ENCODE peak calls at places on chromosomes 1 and 21, in five cellular contexts. One of them, this sample, is unnamed.

GRCh38 chr1:119674110-119674509 is 26.0 kb upstream of the ZNF697 start:
- DNase-seq in nephron progenitor cell: no peak
- DNase-seq in activated naive CD4-positive, alpha-beta T cell treated with Interleukin-2 at 50 U/mL for 16 hours: no peak
- DNase-seq in HFFc6: peak
- DNase-seq in Peyer's patch: no peak
- DNase-seq in this sample: no peak

GRCh38 chr1:63931468-63931867 is 157.7 kb downstream of the ROR1 start:
- DNase-seq in Peyer's patch: no peak
- DNase-seq in nephron progenitor cell: no peak
- DNase-seq in HFFc6: peak
- DNase-seq in activated naive CD4-positive, alpha-beta T cell treated with Interleukin-2 at 50 U/mL for 16 hours: no peak
- DNase-seq in this sample: no peak

GRCh38 chr1:69567847-69568434 is at the start of gene LRRC7:
- DNase-seq in nephron progenitor cell: peak
- DNase-seq in Peyer's patch: peak
- DNase-seq in activated naive CD4-positive, alpha-beta T cell treated with Interleukin-2 at 50 U/mL for 16 hours: no peak
- DNase-seq in HFFc6: no peak
- DNase-seq in this sample: no peak

GRCh38 chr1:94239796-94240195 is 2.4 kb upstream of the ARHGAP29 start:
- DNase-seq in activated naive CD4-positive, alpha-beta T cell treated with Interleukin-2 at 50 U/mL for 16 hours: no peak
- DNase-seq in Peyer's patch: no peak
- DNase-seq in HFFc6: no peak
- DNase-seq in nephron progenitor cell: no peak
- DNase-seq in this sample: no peak

GRCh38 chr1:36888811-36889477 is 145.4 kb downstream of the GRIK3 start:
- DNase-seq in Peyer's patch: no peak
- DNase-seq in activated naive CD4-positive, alpha-beta T cell treated with Interleukin-2 at 50 U/mL for 16 hours: no peak
- DNase-seq in nephron progenitor cell: no peak
- DNase-seq in HFFc6: no peak
- DNase-seq in this sample: no peak

GRCh38 chr1:225813250-225813964 is 3.5 kb downstream of the EPHX1 start:
- DNase-seq in activated naive CD4-positive, alpha-beta T cell treated with Interleukin-2 at 50 U/mL for 16 hours: no peak
- DNase-seq in Peyer's patch: peak
- DNase-seq in HFFc6: no peak
- DNase-seq in nephron progenitor cell: peak
- DNase-seq in this sample: no peak

GRCh38 chr21:30958737-30959136 is 77.4 kb upstream of the KRTAP11-1 start:
- DNase-seq in nephron progenitor cell: no peak
- DNase-seq in HFFc6: no peak
- DNase-seq in activated naive CD4-positive, alpha-beta T cell treated with Interleukin-2 at 50 U/mL for 16 hours: no peak
- DNase-seq in Peyer's patch: no peak
- DNase-seq in this sample: no peak

GRCh38 chr1:168179411-168180147 is 817 bp downstream of the TIPRL start:
- DNase-seq in HFFc6: peak
- DNase-seq in nephron progenitor cell: peak
- DNase-seq in activated naive CD4-positive, alpha-beta T cell treated with Interleukin-2 at 50 U/mL for 16 hours: peak
- DNase-seq in Peyer's patch: no peak
- DNase-seq in this sample: peak

GRCh38 chr1:231068772-231069171 is 28.7 kb upstream of the FAM89A start:
- DNase-seq in activated naive CD4-positive, alpha-beta T cell treated with Interleukin-2 at 50 U/mL for 16 hours: no peak
- DNase-seq in HFFc6: no peak
- DNase-seq in Peyer's patch: no peak
- DNase-seq in nephron progenitor cell: peak
- DNase-seq in this sample: no peak

GRCh38 chr1:225963735-225964530 is 22.9 kb upstream of the LEFTY2 start:
- DNase-seq in activated naive CD4-positive, alpha-beta T cell treated with Interleukin-2 at 50 U/mL for 16 hours: no peak
- DNase-seq in nephron progenitor cell: no peak
- DNase-seq in HFFc6: no peak
- DNase-seq in Peyer's patch: no peak
- DNase-seq in this sample: no peak

GRCh38 chr1:13801232-13801631 is 101.2 kb downstream of the PRDM2 start:
- DNase-seq in activated naive CD4-positive, alpha-beta T cell treated with Interleukin-2 at 50 U/mL for 16 hours: no peak
- DNase-seq in nephron progenitor cell: no peak
- DNase-seq in Peyer's patch: no peak
- DNase-seq in HFFc6: no peak
- DNase-seq in this sample: no peak

GRCh38 chr1:186482661-186483255 is 21.8 kb upstream of the PDC start:
- DNase-seq in nephron progenitor cell: peak
- DNase-seq in activated naive CD4-positive, alpha-beta T cell treated with Interleukin-2 at 50 U/mL for 16 hours: peak
- DNase-seq in Peyer's patch: peak
- DNase-seq in HFFc6: peak
- DNase-seq in this sample: peak

GRCh38 chr1:94974224-94974623 is 47.3 kb upstream of the CNN3 start:
- DNase-seq in Peyer's patch: no peak
- DNase-seq in activated naive CD4-positive, alpha-beta T cell treated with Interleukin-2 at 50 U/mL for 16 hours: no peak
- DNase-seq in nephron progenitor cell: no peak
- DNase-seq in HFFc6: peak
- DNase-seq in this sample: no peak

GRCh38 chr1:8987881-8988617 is 38.2 kb downstream of the SLC2A7 start:
- DNase-seq in Peyer's patch: peak
- DNase-seq in nephron progenitor cell: peak
- DNase-seq in activated naive CD4-positive, alpha-beta T cell treated with Interleukin-2 at 50 U/mL for 16 hours: peak
- DNase-seq in HFFc6: peak
- DNase-seq in this sample: peak

GRCh38 chr1:55143686-55144085 is 71.5 kb downstream of the USP24 start:
- DNase-seq in Peyer's patch: no peak
- DNase-seq in activated naive CD4-positive, alpha-beta T cell treated with Interleukin-2 at 50 U/mL for 16 hours: no peak
- DNase-seq in HFFc6: no peak
- DNase-seq in nephron progenitor cell: no peak
- DNase-seq in this sample: peak

GRCh38 chr21:31557956-31558838 is 101.3 kb upstream of the SOD1 start:
- DNase-seq in Peyer's patch: peak
- DNase-seq in nephron progenitor cell: peak
- DNase-seq in HFFc6: no peak
- DNase-seq in activated naive CD4-positive, alpha-beta T cell treated with Interleukin-2 at 50 U/mL for 16 hours: peak
- DNase-seq in this sample: peak

GRCh38 chr1:14842361-14842760 is 243.9 kb downstream of the KAZN start:
- DNase-seq in Peyer's patch: no peak
- DNase-seq in HFFc6: no peak
- DNase-seq in activated naive CD4-positive, alpha-beta T cell treated with Interleukin-2 at 50 U/mL for 16 hours: no peak
- DNase-seq in nephron progenitor cell: no peak
- DNase-seq in this sample: no peak

GRCh38 chr1:20184997-20185833 is 681 bp upstream of the UBXN10 start:
- DNase-seq in HFFc6: no peak
- DNase-seq in Peyer's patch: no peak
- DNase-seq in activated naive CD4-positive, alpha-beta T cell treated with Interleukin-2 at 50 U/mL for 16 hours: peak
- DNase-seq in nephron progenitor cell: no peak
- DNase-seq in this sample: peak

GRCh38 chr1:24904731-24905354 is 25.2 kb downstream of the RUNX3 start:
- DNase-seq in Peyer's patch: no peak
- DNase-seq in activated naive CD4-positive, alpha-beta T cell treated with Interleukin-2 at 50 U/mL for 16 hours: peak
- DNase-seq in nephron progenitor cell: peak
- DNase-seq in HFFc6: no peak
- DNase-seq in this sample: no peak

GRCh38 chr1:58201492-58202106 is 344.9 kb downstream of the OMA1 start:
- DNase-seq in nephron progenitor cell: no peak
- DNase-seq in HFFc6: no peak
- DNase-seq in activated naive CD4-positive, alpha-beta T cell treated with Interleukin-2 at 50 U/mL for 16 hours: no peak
- DNase-seq in Peyer's patch: no peak
- DNase-seq in this sample: no peak

GRCh38 chr1:230499496-230499895 is 73.4 kb upstream of the PGBD5 start:
- DNase-seq in nephron progenitor cell: no peak
- DNase-seq in activated naive CD4-positive, alpha-beta T cell treated with Interleukin-2 at 50 U/mL for 16 hours: no peak
- DNase-seq in Peyer's patch: no peak
- DNase-seq in HFFc6: no peak
- DNase-seq in this sample: no peak

GRCh38 chr1:3471356-3472087 is 17.1 kb downstream of the ARHGEF16 start:
- DNase-seq in HFFc6: peak
- DNase-seq in nephron progenitor cell: peak
- DNase-seq in activated naive CD4-positive, alpha-beta T cell treated with Interleukin-2 at 50 U/mL for 16 hours: no peak
- DNase-seq in Peyer's patch: peak
- DNase-seq in this sample: no peak

GRCh38 chr1:12014141-12014981 is 4.9 kb upstream of the MIIP start:
- DNase-seq in Peyer's patch: no peak
- DNase-seq in activated naive CD4-positive, alpha-beta T cell treated with Interleukin-2 at 50 U/mL for 16 hours: peak
- DNase-seq in nephron progenitor cell: no peak
- DNase-seq in HFFc6: peak
- DNase-seq in this sample: no peak

GRCh38 chr1:204348722-204349121 is 11.0 kb downstream of the PLEKHA6 start:
- DNase-seq in activated naive CD4-positive, alpha-beta T cell treated with Interleukin-2 at 50 U/mL for 16 hours: no peak
- DNase-seq in HFFc6: no peak
- DNase-seq in Peyer's patch: peak
- DNase-seq in nephron progenitor cell: peak
- DNase-seq in this sample: no peak

GRCh38 chr1:113372546-113372945 is 17.8 kb upstream of the MAGI3 start:
- DNase-seq in nephron progenitor cell: no peak
- DNase-seq in Peyer's patch: no peak
- DNase-seq in activated naive CD4-positive, alpha-beta T cell treated with Interleukin-2 at 50 U/mL for 16 hours: no peak
- DNase-seq in HFFc6: no peak
- DNase-seq in this sample: no peak

GRCh38 chr1:53244126-53244525 is 5.8 kb upstream of the MAGOH start:
- DNase-seq in HFFc6: no peak
- DNase-seq in nephron progenitor cell: no peak
- DNase-seq in Peyer's patch: no peak
- DNase-seq in activated naive CD4-positive, alpha-beta T cell treated with Interleukin-2 at 50 U/mL for 16 hours: no peak
- DNase-seq in this sample: no peak

GRCh38 chr1:63746129-63746864 is 27.5 kb upstream of the ROR1 start:
- DNase-seq in HFFc6: peak
- DNase-seq in activated naive CD4-positive, alpha-beta T cell treated with Interleukin-2 at 50 U/mL for 16 hours: no peak
- DNase-seq in nephron progenitor cell: peak
- DNase-seq in Peyer's patch: no peak
- DNase-seq in this sample: peak

GRCh38 chr1:154474802-154475201 is 27.2 kb upstream of the TDRD10 start:
- DNase-seq in activated naive CD4-positive, alpha-beta T cell treated with Interleukin-2 at 50 U/mL for 16 hours: no peak
- DNase-seq in Peyer's patch: peak
- DNase-seq in nephron progenitor cell: no peak
- DNase-seq in HFFc6: peak
- DNase-seq in this sample: no peak

GRCh38 chr1:22208265-22208972 is 65.5 kb upstream of the WNT4 start:
- DNase-seq in activated naive CD4-positive, alpha-beta T cell treated with Interleukin-2 at 50 U/mL for 16 hours: no peak
- DNase-seq in HFFc6: no peak
- DNase-seq in Peyer's patch: no peak
- DNase-seq in nephron progenitor cell: peak
- DNase-seq in this sample: no peak

GRCh38 chr1:165549908-165550480 is 6.2 kb downstream of the LRRC52 start:
- DNase-seq in HFFc6: no peak
- DNase-seq in nephron progenitor cell: no peak
- DNase-seq in activated naive CD4-positive, alpha-beta T cell treated with Interleukin-2 at 50 U/mL for 16 hours: no peak
- DNase-seq in Peyer's patch: no peak
- DNase-seq in this sample: no peak

GRCh38 chr21:46188226-46189212 is 4.3 kb upstream of the SPATC1L start:
- DNase-seq in nephron progenitor cell: no peak
- DNase-seq in Peyer's patch: no peak
- DNase-seq in HFFc6: peak
- DNase-seq in activated naive CD4-positive, alpha-beta T cell treated with Interleukin-2 at 50 U/mL for 16 hours: no peak
- DNase-seq in this sample: no peak

GRCh38 chr1:116471241-116471640 is 98.2 kb downstream of the ATP1A1 start:
- DNase-seq in Peyer's patch: no peak
- DNase-seq in nephron progenitor cell: no peak
- DNase-seq in HFFc6: no peak
- DNase-seq in activated naive CD4-positive, alpha-beta T cell treated with Interleukin-2 at 50 U/mL for 16 hours: no peak
- DNase-seq in this sample: no peak